ENCODE peak calls at places on chromosome 21, in seven cellular contexts. M, L, P, Y, A, V and Z are unnamed samples. For H3K4me1, the result is how much of the 10 kb centered on the place peaks cover.

GRCh38 chr21:39085843-39086415 is 97.3 kb downstream of the PSMG1 start:
- DNase-seq in M (no peak), L (no peak), P (no peak), Y (no peak), A (no peak), V (no peak), Z (no peak)

GRCh38 chr21:34524671-34525601 is 12.9 kb upstream of the KCNE1 start:
- DNase-seq in M (no peak), L (no peak), P (no peak), Y (no peak), A (no peak), V (no peak), Z (no peak)

GRCh38 chr21:40714516-40714915 is 132.4 kb downstream of the DSCAM start:
- DNase-seq in M (no peak), L (no peak), P (no peak), Y (no peak), A (no peak), V (no peak), Z (no peak)

GRCh38 chr21:16605588-16605987 is 875.8 kb downstream of the USP25 start:
- DNase-seq in M (no peak), L (no peak), P (no peak), Y (no peak), A (no peak), V (no peak), Z (no peak)

GRCh38 chr21:46557919-46558392 is 46.9 kb downstream of the S100B start:
- DNase-seq in M (no peak), L (no peak), P (no peak), Y (peak), A (peak), V (no peak), Z (no peak)

GRCh38 chr21:28742527-28742926 is 250.2 kb downstream of the LTN1 start:
- DNase-seq in M (no peak), L (no peak), P (no peak), Y (no peak), A (no peak), V (no peak), Z (no peak)

GRCh38 chr21:16773206-16773605 is 739.6 kb upstream of the CXADR start:
- DNase-seq in M (no peak), L (no peak), P (no peak), Y (no peak), A (no peak), V (no peak), Z (no peak)

GRCh38 chr21:38266732-38267131 is 9.9 kb downstream of the KCNJ15 start:
- DNase-seq in M (no peak), L (no peak), P (no peak), Y (no peak), A (no peak), V (no peak), Z (no peak)

GRCh38 chr21:15219866-15220265 is 155.1 kb upstream of the NRIP1 start:
- DNase-seq in M (no peak), L (no peak), P (no peak), Y (no peak), A (no peak), V (no peak), Z (no peak)

GRCh38 chr21:35215870-35216269 is 166.8 kb upstream of the RUNX1 start:
- DNase-seq in M (no peak), L (no peak), P (no peak), Y (no peak), A (no peak), V (no peak), Z (no peak)

GRCh38 chr21:34116569-34116968 is 43.2 kb downstream of the MRPS6 start:
- DNase-seq in M (no peak), L (no peak), P (no peak), Y (no peak), A (no peak), V (no peak), Z (no peak)

GRCh38 chr21:26852422-26852821 is 7.2 kb upstream of the ADAMTS1 start:
- DNase-seq in M (no peak), L (no peak), P (no peak), Y (no peak), A (no peak), V (no peak), Z (no peak)

GRCh38 chr21:29849735-29850176 is 90.0 kb downstream of the GRIK1 start:
- DNase-seq in M (peak), L (no peak), P (peak), Y (no peak), A (no peak), V (peak), Z (no peak)

GRCh38 chr21:28804089-28804670 is 188.5 kb downstream of the LTN1 start:
- DNase-seq in M (no peak), L (no peak), P (no peak), Y (no peak), A (no peak), V (no peak), Z (no peak)

GRCh38 chr21:38925923-38926322 is 120.2 kb downstream of the ETS2 start:
- DNase-seq in M (no peak), L (no peak), P (peak), Y (no peak), A (no peak), V (peak), Z (no peak)

GRCh38 chr21:34705032-34705431 is 36.2 kb downstream of the CLIC6 start:
- DNase-seq in M (no peak), L (no peak), P (no peak), Y (no peak), A (no peak), V (no peak), Z (no peak)

GRCh38 chr21:33732038-33732437 is 89.7 kb downstream of the ITSN1 start:
- DNase-seq in M (no peak), L (no peak), P (no peak), Y (no peak), A (no peak), V (no peak), Z (no peak)

DNA sequence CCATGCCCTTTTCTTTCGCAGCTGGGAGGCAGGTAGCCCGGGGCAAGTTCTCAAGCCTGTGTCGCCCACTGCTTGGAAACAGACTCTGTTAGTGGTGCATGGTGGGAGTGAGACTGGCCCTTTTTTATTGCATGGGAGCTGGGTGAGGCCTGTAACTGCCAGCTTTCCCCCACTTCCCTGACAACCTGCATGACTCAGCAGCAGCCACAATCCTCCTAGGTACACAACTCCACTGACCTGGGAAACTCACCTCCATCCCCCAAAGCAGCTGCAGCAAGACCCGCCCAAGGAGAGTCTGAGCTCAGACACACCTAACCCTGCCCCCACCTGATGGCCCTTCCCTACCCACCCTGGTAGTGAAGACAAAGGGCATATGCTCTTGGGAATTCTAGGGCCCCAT is 25.8 kb downstream of the PIGP start:
- DNase-seq in M (peak), L (no peak), P (no peak), Y (no peak), A (no peak), V (no peak), Z (no peak)
- TF ChIP-seq POLR2A in M (no peak), L (no peak), P (no peak), Y (no peak), A (no peak), V (no peak), Z (no peak)

GRCh38 chr21:32459972-32460371 is 47.5 kb downstream of the EVA1C start:
- DNase-seq in M (no peak), L (no peak), P (no peak), Y (no peak), A (no peak), V (no peak), Z (no peak)

GRCh38 chr21:32467291-32467690 is 54.8 kb downstream of the EVA1C start:
- DNase-seq in M (no peak), L (no peak), P (no peak), Y (no peak), A (no peak), V (no peak), Z (no peak)

GRCh38 chr21:32463889-32464300 is 51.4 kb downstream of the EVA1C start:
- DNase-seq in M (peak), L (no peak), P (peak), Y (no peak), A (no peak), V (peak), Z (no peak)

GRCh38 chr21:32461503-32461902 is 49.0 kb downstream of the EVA1C start:
- DNase-seq in M (no peak), L (no peak), P (no peak), Y (no peak), A (no peak), V (no peak), Z (no peak)

GRCh38 chr21:32463367-32463766 is 50.9 kb downstream of the EVA1C start:
- DNase-seq in M (peak), L (no peak), P (no peak), Y (no peak), A (no peak), V (peak), Z (no peak)
- H3K4me1 ChIP-seq in M (half or more), L (under half), P (under half), Y (under half), A (under half), V (under half), Z (under half)

GRCh38 chr21:43919871-43920801 is 55.1 kb downstream of the AGPAT3 start:
- DNase-seq in M (no peak), L (no peak), P (no peak), Y (no peak), A (peak), V (no peak), Z (no peak)

GRCh38 chr21:43921979-43922945 is 57.2 kb downstream of the AGPAT3 start:
- DNase-seq in M (no peak), L (peak), P (peak), Y (peak), A (peak), V (no peak), Z (no peak)

GRCh38 chr21:43923391-43923790 is 58.4 kb downstream of the AGPAT3 start:
- DNase-seq in M (no peak), L (no peak), P (no peak), Y (no peak), A (peak), V (peak), Z (no peak)

GRCh38 chr21:43922949-43923348 is 57.9 kb downstream of the AGPAT3 start:
- DNase-seq in M (no peak), L (no peak), P (no peak), Y (peak), A (peak), V (no peak), Z (no peak)

GRCh38 chr21:43921602-43921978 is 56.6 kb downstream of the AGPAT3 start:
- DNase-seq in M (no peak), L (no peak), P (no peak), Y (no peak), A (no peak), V (no peak), Z (no peak)
- TF ChIP-seq POLR2A in M (no peak), L (no peak), P (no peak), Y (no peak), A (no peak), V (no peak), Z (no peak)

GRCh38 chr21:45408271-45408791 is 3.4 kb downstream of the COL18A1 start:
- DNase-seq in M (no peak), L (no peak), P (no peak), Y (no peak), A (peak), V (no peak), Z (no peak)
- H3K4me1 ChIP-seq in M (under half), L (under half), P (under half), Y (under half), A (under half), V (half or more), Z (half or more)

DNA sequence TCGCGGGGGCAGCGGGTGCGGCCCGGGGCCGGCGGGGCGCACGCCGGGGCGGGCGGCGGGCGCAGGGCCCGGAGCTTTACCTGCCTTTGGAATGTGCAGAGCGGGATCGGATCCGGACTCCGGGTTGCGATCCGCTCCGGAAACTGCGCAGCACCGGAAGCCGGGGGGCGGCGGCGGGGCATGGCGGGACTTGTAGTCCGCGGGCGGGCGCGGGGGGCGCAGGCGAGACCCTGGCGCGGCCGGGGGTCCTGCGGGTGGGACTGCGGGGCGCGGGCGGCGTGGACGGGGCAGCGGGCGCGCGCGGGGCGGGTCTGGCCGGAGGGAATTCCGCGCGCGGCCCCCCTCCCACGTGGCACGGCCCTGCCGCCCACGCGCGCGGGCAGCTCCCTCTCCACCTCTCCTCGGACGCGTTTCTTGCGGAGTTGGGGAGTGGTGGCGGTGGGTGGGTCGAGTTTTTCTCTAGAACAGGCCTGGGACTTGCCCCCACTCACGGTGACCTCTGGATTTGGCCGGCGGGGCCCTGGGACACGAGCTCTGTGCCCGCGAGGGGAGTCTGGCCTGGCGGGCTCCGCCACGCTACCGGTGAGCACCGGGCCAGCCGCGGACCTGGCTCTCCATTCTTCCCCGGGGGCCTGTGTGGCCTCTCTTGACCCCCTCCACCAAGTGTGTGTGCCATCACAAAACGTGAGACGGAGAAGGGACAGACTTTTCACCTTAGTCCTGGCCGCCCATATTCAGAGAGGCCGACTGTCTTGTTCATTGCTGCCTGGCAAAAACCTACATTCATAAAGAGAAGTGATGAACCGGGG is at the start of gene PRDM15:
- DNase-seq in M (peak), L (peak), P (peak), Y (peak), A (peak), V (peak), Z (peak)
- TF ChIP-seq POLR2A in M (peak), L (no peak), P (peak), Y (no peak), A (no peak), V (no peak), Z (no peak)

GRCh38 chr21:36700961-36701911 is 2.3 kb downstream of the SIM2 start:
- DNase-seq in M (no peak), L (no peak), P (no peak), Y (peak), A (no peak), V (no peak), Z (no peak)

GRCh38 chr21:36702622-36702968 is 3.7 kb downstream of the SIM2 start:
- DNase-seq in M (no peak), L (no peak), P (no peak), Y (no peak), A (no peak), V (no peak), Z (no peak)

GRCh38 chr21:36700295-36700960 is 1.5 kb downstream of the SIM2 start:
- DNase-seq in M (no peak), L (no peak), P (no peak), Y (no peak), A (no peak), V (no peak), Z (no peak)

GRCh38 chr21:36703123-36703522 is 4.2 kb downstream of the SIM2 start:
- DNase-seq in M (no peak), L (no peak), P (no peak), Y (no peak), A (no peak), V (no peak), Z (no peak)

DNA sequence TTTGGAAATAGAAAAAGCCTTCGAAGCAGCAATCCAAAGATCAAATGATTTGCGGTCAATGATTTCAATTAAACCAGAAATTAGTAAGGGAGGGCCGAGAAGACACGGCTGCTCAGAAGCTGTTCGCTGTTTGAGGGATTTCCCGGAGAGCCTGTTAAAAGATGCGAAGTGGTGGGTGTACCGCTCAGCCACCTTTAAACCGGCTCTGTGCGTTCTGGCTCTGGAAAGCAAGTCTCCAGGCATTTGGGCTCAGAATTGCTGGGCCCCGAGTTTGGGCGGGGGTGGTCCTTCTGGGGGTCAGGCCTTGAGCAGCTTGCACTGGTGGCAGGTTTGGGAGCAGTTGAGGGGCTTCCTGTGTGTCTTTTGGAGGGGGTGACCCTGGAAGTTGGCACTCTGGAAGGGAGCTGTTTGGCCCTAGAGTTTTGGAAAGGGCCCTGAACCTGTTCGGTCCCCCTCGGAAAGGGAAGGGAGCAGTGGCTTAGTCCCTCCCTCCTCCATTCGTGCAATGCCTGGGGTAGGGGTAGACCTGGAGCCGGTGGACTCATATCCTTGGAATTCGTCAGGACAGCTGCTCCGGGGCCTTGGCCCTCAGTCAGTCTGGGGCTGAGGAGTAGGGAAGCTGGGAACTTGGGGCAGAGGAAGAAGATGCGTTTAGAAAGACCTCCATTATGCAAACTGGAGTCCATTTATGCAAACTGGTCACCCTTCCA is 3.2 kb downstream of the SIM2 start:
- DNase-seq in M (no peak), L (no peak), P (no peak), Y (no peak), A (no peak), V (no peak), Z (no peak)
- H3K4me1 ChIP-seq in M (under half), L (under half), P (under half), Y (half or more), A (under half), V (under half), Z (half or more)